ENCODE peak calls at places on chromosomes 1 and 21, in four cellular contexts. C is astrocyte of the spinal cord, Q is GM06990, S is sigmoid colon. X is an unnamed sample.

GRCh38 chr1:239008568-239008967 is 377.8 kb upstream of the CHRM3 start:
- DNase-seq in S (no peak), C (no peak), Q (no peak), X (no peak)

GRCh38 chr1:65425697-65426096 is 5.2 kb downstream of the LEPR start:
- DNase-seq in C (peak), S (no peak), Q (no peak), X (no peak)

GRCh38 chr1:29629814-29630516 is 393.6 kb downstream of the PTPRU start:
- DNase-seq in S (no peak), C (no peak), Q (no peak), X (no peak)

GRCh38 chr21:44920694-44921604 is at the start of gene ITGB2:
- DNase-seq in Q (peak), S (no peak), C (no peak), X (no peak)

GRCh38 chr1:223233410-223234163 is 90.5 kb upstream of the TLR5 start:
- DNase-seq in C (peak), S (no peak), Q (no peak), X (no peak)

GRCh38 chr1:37948841-37949240 is 2.0 kb upstream of the INPP5B start:
- DNase-seq in C (no peak), Q (no peak), S (peak), X (no peak)

GRCh38 chr1:6870571-6870970 is 85.3 kb downstream of the CAMTA1 start:
- DNase-seq in C (peak), S (no peak), Q (no peak), X (no peak)

GRCh38 chr1:245692318-245692717 is 537.5 kb downstream of the KIF26B start:
- DNase-seq in C (no peak), S (no peak), Q (no peak), X (no peak)

GRCh38 chr1:1290238-1290731 is 10.0 kb downstream of the SCNN1D start:
- DNase-seq in Q (no peak), C (peak), S (no peak), X (peak)

GRCh38 chr1:17598251-17598650 is 58.8 kb downstream of the ARHGEF10L start:
- DNase-seq in S (no peak), Q (no peak), C (no peak), X (no peak)

GRCh38 chr1:23936481-23937176 is 23.0 kb upstream of the PNRC2 start:
- DNase-seq in Q (no peak), S (no peak), C (no peak), X (no peak)

GRCh38 chr1:99347041-99347684 is 82.9 kb downstream of the PLPPR4 start:
- DNase-seq in S (no peak), C (no peak), Q (no peak), X (no peak)

GRCh38 chr1:20634065-20634593 is 871 bp downstream of the PINK1 start:
- DNase-seq in S (no peak), Q (no peak), C (no peak), X (no peak)

GRCh38 chr1:109765483-109765815 is 1.7 kb upstream of the EPS8L3 start:
- DNase-seq in S (no peak), C (no peak), Q (no peak), X (no peak)

GRCh38 chr1:230140221-230141001 is 73.4 kb downstream of the GALNT2 start:
- DNase-seq in C (peak), S (peak), Q (no peak), X (peak)

GRCh38 chr1:109388884-109389637 is 8.7 kb downstream of the SORT1 start:
- DNase-seq in C (no peak), S (no peak), Q (no peak), X (no peak)

GRCh38 chr1:224726783-224727182 is 110.7 kb downstream of the CNIH3 start:
- DNase-seq in C (peak), S (peak), Q (no peak), X (no peak)

GRCh38 chr1:37901191-37901892 is 42.0 kb upstream of the MTF1 start:
- DNase-seq in S (no peak), C (no peak), Q (peak), X (no peak)

DNA sequence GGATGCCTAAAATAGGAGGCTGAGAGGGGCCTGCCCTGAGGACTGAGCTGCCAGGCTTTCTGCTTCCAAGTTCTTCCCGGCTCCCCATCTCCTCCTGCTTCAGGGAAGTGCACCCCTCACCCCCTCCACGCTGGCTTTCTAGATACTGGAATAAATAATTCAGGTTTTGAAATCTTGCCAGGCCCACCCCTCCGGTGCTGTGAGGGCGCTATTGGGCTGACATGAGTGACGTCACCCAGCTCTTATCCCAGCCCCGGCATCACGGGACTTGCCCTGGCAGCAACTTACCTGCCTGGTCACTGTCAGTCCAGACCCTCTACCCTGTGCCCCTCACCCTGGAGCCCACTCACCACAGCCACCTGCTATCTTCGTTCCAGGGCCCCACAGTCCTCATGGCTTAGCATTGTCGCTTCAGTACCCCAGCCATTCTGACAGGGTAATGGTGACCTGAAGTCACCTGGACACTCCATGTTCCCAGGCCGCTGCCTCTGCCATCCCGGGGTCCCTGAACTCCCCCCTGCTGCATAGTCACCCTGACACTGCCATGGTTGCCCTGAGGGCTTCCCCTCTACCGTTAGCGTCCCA is 819 bp upstream of the GPR3 start:
- DNase-seq in C (no peak), Q (no peak), S (peak), X (no peak)
- TF ChIP-seq CTCF in C (no peak), Q (no peak), S (no peak), X (no peak)

GRCh38 chr1:44907909-44908308 is 64.9 kb upstream of the PTCH2 start:
- DNase-seq in S (no peak), Q (no peak), C (no peak), X (no peak)
- TF ChIP-seq CTCF in S (no peak), Q (no peak), C (no peak), X (no peak)

GRCh38 chr1:211701733-211702132 is 26.3 kb upstream of the NEK2 start:
- DNase-seq in S (no peak), Q (no peak), C (no peak), X (no peak)
- TF ChIP-seq CTCF in S (no peak), Q (no peak), C (no peak), X (no peak)

DNA sequence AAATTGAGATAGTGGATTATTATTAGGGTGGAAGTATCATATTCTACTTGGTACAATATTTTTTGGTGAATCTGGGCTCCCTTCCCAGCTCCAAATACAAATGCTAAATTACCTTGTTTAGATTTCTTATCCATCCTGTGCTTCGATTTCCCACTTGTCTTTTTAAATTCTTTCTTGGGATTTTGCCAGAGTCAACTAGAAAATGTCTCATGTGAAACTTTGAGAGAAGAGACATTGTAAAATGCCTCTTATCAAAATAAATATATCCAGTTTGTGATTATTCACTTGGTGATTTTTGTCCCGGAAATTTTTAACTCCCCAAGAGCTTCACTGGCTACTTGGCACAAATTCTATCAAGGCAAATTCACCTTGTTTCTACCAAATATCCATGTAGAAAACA is 202.0 kb downstream of the FMN2 start:
- DNase-seq in C (peak), S (no peak), Q (no peak), X (no peak)
- TF ChIP-seq CTCF in C (no peak), S (no peak), Q (no peak), X (no peak)

GRCh38 chr1:34642679-34643078 is 112.2 kb upstream of the GJB5 start:
- DNase-seq in C (no peak), S (no peak), Q (no peak), X (peak)
- TF ChIP-seq CTCF in C (no peak), S (no peak), Q (peak), X (peak)